ENCODE peak calls at places on chromosomes 12 and 14, in four cellular contexts. U is hepatocyte, X is astrocyte, E is mesenchymal stem cell. O is an unnamed sample.

GRCh38 chr12:11836282-11836963 is 186.9 kb downstream of the ETV6 start:
- DNase-seq in U (no peak), X (no peak), E (peak), O (no peak)

GRCh38 chr12:132506730-132507538 is 17.0 kb downstream of the FBRSL1 start:
- DNase-seq in U (peak), X (peak), E (peak), O (peak)

GRCh38 chr14:99958380-99958779 is 106.8 kb upstream of the EVL start:
- DNase-seq in U (no peak), X (no peak), E (no peak), O (no peak)

GRCh38 chr12:70507442-70507841 is 129.8 kb downstream of the PTPRB start:
- DNase-seq in U (no peak), X (peak), E (no peak), O (no peak)

GRCh38 chr12:76706761-76707160 is 57.2 kb upstream of the ZDHHC17 start:
- DNase-seq in U (no peak), X (peak), E (peak), O (no peak)

GRCh38 chr14:50599700-50600444 is 39.9 kb downstream of the ATL1 start:
- DNase-seq in U (peak), X (peak), E (peak), O (peak)

GRCh38 chr14:62117010-62117717 is 354.9 kb downstream of the SNAPC1 start:
- DNase-seq in U (peak), X (peak), E (peak), O (peak)

GRCh38 chr12:52206309-52207040 is 14.7 kb upstream of the KRT80 start:
- DNase-seq in U (no peak), X (no peak), E (no peak), O (peak)

GRCh38 chr14:74578479-74578878 is 33.6 kb downstream of the LTBP2 start:
- DNase-seq in U (no peak), X (no peak), E (no peak), O (no peak)

GRCh38 chr14:74563233-74563585 is 48.8 kb downstream of the LTBP2 start:
- DNase-seq in U (no peak), X (no peak), E (peak), O (peak)

GRCh38 chr14:32039401-32039800 is 37.7 kb upstream of the ARHGAP5 start:
- DNase-seq in U (no peak), X (no peak), E (peak), O (no peak)

GRCh38 chr14:104348741-104349140 is 210.4 kb downstream of the KIF26A start:
- DNase-seq in U (no peak), X (no peak), E (no peak), O (no peak)

GRCh38 chr12:55843431-55843830 is 695 bp upstream of the MMP19 start:
- DNase-seq in U (no peak), X (no peak), E (no peak), O (no peak)

GRCh38 chr14:99756796-99757195 is 36.4 kb upstream of the EML1 start:
- DNase-seq in U (no peak), X (peak), E (peak), O (peak)

GRCh38 chr12:50322196-50322595 is 38.9 kb upstream of the LIMA1 start:
- DNase-seq in U (no peak), X (no peak), E (no peak), O (no peak)

GRCh38 chr14:81464253-81465001 is 64.3 kb upstream of the STON2 start:
- DNase-seq in U (peak), X (peak), E (peak), O (peak)

GRCh38 chr14:81430284-81430683 is 30.2 kb upstream of the STON2 start:
- DNase-seq in U (no peak), X (no peak), E (no peak), O (no peak)

GRCh38 chr12:8123124-8123888 is at the start of gene CLEC4A:
- DNase-seq in U (no peak), X (no peak), E (no peak), O (no peak)

GRCh38 chr14:73823339-73823885 is 28.2 kb upstream of the PTGR2 start:
- DNase-seq in U (no peak), X (no peak), E (no peak), O (no peak)

GRCh38 chr12:74985986-74986319 is 223.7 kb downstream of the KCNC2 start:
- DNase-seq in U (no peak), X (no peak), E (no peak), O (no peak)

GRCh38 chr12:7966558-7966957 is 30.6 kb upstream of the SLC2A3 start:
- DNase-seq in U (no peak), X (peak), E (no peak), O (no peak)

GRCh38 chr12:66111605-66112004 is 18.9 kb downstream of the LLPH start:
- DNase-seq in U (no peak), X (no peak), E (peak), O (no peak)

GRCh38 chr12:111687255-111687654 is 1.4 kb downstream of the ACAD10 start:
- DNase-seq in U (peak), X (no peak), E (no peak), O (no peak)

GRCh38 chr12:23686095-23686494 is 263.4 kb downstream of the SOX5 start:
- DNase-seq in U (no peak), X (no peak), E (no peak), O (no peak)

GRCh38 chr12:1496162-1496925 is 98.0 kb downstream of the FBXL14 start:
- DNase-seq in U (no peak), X (no peak), E (no peak), O (peak)

GRCh38 chr14:79587875-79588274 is 623.4 kb downstream of the DIO2 start:
- DNase-seq in U (no peak), X (no peak), E (no peak), O (no peak)
- H3K4me3 ChIP-seq in U (no peak), X (no peak), E (no peak), O (no peak)

DNA sequence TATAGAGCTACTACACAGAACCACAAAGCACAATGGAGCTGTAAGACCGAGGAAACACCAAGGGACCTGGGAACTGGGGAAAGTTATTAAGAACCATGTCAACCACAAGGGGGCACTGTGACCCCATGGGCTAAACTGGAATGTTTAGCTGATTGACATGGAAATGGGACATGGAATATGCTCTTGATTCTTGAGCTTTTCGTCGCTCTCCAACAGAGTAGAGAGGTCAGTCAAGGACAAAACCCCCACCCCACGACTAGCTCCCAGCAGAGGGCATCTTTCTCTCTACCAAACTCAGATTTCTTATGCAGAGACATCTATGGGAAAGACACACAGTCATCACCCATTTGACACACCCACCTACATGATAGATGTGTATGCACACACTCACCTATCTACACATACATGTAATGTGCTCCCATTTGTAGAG is 10.1 kb downstream of the NDRG2 start:
- DNase-seq in U (peak), X (peak), E (peak), O (peak)
- H2AFZ ChIP-seq in U (no peak), X (no peak), E (no peak), O (no peak)

DNA sequence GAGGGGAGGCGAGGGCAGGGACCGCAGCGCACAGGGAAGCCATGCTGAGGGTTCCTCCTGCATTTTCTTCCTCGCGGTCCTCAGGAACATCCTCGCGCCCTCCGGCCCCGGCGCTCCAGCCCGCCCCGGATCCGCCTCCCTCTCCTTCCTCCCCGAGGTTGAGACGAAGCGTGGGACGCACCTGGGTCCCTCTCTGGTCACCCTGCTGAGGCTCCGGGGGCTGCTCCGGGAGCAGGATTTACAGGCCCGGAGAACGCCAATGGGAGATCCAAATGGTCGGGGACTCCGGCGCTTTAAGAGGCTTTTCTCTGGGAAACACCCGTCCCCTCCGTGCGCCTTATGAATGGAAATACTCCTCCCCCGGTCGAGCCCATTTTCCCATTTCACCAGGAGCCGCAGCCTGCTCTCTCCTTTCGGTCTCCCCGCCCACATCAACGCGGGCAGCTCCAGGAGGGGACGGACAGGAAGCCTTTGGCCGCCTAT is 379 bp upstream of the UNC79 start:
- DNase-seq in U (peak), X (peak), E (no peak), O (peak)
- H3K4me3 ChIP-seq in U (peak), X (peak), E (peak), O (peak)

GRCh38 chr14:103207038-103207403 is 83.8 kb downstream of the TNFAIP2 start:
- DNase-seq in U (peak), X (peak), E (peak), O (peak)
- H2AFZ ChIP-seq in U (peak), X (peak), E (no peak), O (no peak)

GRCh38 chr12:48957141-48958048 is at the start of gene ARF3:
- DNase-seq in U (peak), X (peak), E (peak), O (peak)

GRCh38 chr12:48956279-48957140 is 777 bp downstream of the ARF3 start:
- DNase-seq in U (peak), X (peak), E (peak), O (peak)

GRCh38 chr12:48960834-48961233 is 3.5 kb upstream of the ARF3 start:
- DNase-seq in U (no peak), X (no peak), E (no peak), O (no peak)

GRCh38 chr12:48954781-48955501 is 2.3 kb downstream of the ARF3 start:
- DNase-seq in U (no peak), X (no peak), E (no peak), O (peak)

DNA sequence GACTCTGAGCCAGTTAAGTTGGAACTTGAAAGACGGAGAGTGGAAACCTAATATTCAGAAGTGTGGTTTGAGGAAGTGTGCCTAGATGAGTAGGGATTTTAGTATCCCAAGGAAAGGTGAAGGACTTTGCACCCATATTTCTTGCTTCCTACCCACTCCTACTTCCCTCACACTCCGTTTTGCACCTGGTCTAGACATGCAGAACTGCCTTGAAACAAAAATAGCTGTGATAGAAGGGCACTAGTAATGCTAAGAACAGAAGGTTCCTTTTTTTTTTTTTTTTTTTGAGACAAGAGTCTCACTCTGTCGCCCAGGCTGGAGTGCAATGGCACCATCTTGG is 732 bp upstream of the ARF3 start:
- DNase-seq in U (no peak), X (no peak), E (no peak), O (no peak)
- H3K4me3 ChIP-seq in U (peak), X (peak), E (peak), O (peak)

DNA sequence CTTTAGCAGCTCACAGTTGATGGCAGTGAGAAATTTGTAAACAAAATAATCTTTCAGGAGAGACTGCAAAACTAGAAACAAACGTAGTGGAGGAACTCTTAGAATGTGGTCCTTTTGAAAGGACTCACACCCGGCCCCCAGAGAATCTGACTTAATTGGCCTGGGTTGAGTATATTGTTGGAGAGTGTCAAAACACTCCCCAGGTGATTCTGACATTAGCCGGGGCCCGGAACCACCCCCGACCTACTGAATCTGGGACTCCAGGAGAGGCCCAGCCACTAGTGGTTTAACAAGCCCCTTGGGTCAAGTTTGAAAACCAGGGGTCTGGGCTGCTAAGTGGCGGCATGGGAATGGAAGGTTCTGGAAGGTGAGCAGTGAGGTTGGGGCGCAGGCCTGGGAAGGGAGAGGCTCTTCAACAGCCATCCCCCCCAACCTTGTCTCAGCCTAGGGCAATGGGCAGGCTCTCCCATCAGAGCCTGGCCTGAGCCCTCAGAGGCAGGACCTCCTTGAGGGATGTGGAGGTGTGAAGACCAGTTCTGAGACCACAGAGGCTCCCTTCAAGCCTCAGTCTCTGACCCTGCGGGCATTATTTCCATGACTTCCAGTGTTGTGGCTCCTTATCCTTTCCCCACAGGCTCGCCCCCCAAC is 1.1 kb upstream of the ELK3 start:
- DNase-seq in U (no peak), X (no peak), E (peak), O (peak)
- H2AFZ ChIP-seq in U (no peak), X (no peak), E (no peak), O (peak)

DNA sequence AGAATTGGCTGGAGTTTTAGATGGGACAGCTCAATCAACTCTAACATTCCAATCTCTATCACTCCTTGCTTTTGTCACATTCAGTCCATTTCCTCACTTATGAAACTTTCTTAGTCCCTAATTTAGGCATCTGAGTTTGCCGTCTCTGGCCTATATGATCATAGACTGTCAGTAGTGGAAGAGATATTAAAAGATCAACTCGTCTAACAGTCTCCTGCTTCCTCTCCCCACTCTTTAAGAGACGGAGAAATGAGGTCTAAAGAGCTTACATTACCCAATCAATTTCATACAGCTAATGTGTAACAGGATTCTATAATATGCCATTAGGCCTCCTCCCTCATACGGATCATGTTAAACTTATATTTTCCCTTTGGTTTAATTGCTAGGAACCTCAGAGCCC is 6.6 kb upstream of the ATP23 start:
- DNase-seq in U (no peak), X (no peak), E (no peak), O (no peak)
- H3K4me3 ChIP-seq in U (no peak), X (no peak), E (peak), O (no peak)